ENCODE peak calls at places on chromosome 22, in ten cellular contexts. Y is activated T-cell treated with anti-CD3 and anti-CD28 coated beads, Interleukin-2, amount 50 U/mL, for 48 hours; I is AG08396; B is iPS-NIHi11; S is fibroblast of lung; K is HS-27A; M is stromal cell of bone marrow; C is globus pallidus; W is COR-L47; J is stimulated activated naive B cell treated with anti-CD40 and anti-IgM and Interleukin-4, amounts not matched to agents 10 μg/mL and 1 μg/mL and 100 μg/mL, for 72 hours. Z is an unnamed sample.

GRCh38 chr22:46432164-46433068 is 96.9 kb downstream of the TRMU start:
- DNase-seq in I (no peak), C (no peak), B (no peak), W (no peak), Y (peak), M (no peak), K (no peak), S (no peak), J (peak), Z (no peak)

GRCh38 chr22:27115816-27116256 is 458.4 kb downstream of the MIAT start:
- DNase-seq in M (no peak), I (peak), W (no peak), B (no peak), K (peak), S (no peak), C (no peak), Y (no peak), J (no peak), Z (peak)

GRCh38 chr22:44667829-44668189 is 34.2 kb upstream of the PRR5 start:
- DNase-seq in I (no peak), Y (peak), C (no peak), B (no peak), K (no peak), M (no peak), J (no peak), S (no peak), W (no peak), Z (no peak)

GRCh38 chr22:24855794-24856193 is 49.8 kb downstream of the SGSM1 start:
- DNase-seq in S (no peak), K (no peak), M (no peak), J (no peak), I (no peak), B (no peak), C (no peak), Y (no peak), W (no peak), Z (no peak)

GRCh38 chr22:38845368-38845740 is 1.5 kb upstream of the NPTXR start:
- DNase-seq in W (no peak), K (no peak), C (no peak), I (no peak), B (no peak), S (no peak), J (no peak), Y (no peak), M (no peak), Z (no peak)

GRCh38 chr22:26214466-26214865 is 45.2 kb downstream of the SEZ6L start:
- DNase-seq in S (no peak), M (no peak), Y (no peak), W (no peak), B (no peak), I (no peak), K (no peak), C (no peak), J (no peak), Z (no peak)

GRCh38 chr22:26197427-26197826 is 28.2 kb downstream of the SEZ6L start:
- DNase-seq in J (no peak), K (no peak), S (no peak), B (no peak), W (no peak), C (no peak), M (no peak), I (no peak), Y (no peak), Z (no peak)

GRCh38 chr22:35044607-35045390 is 21.2 kb upstream of the ISX start:
- DNase-seq in W (no peak), I (no peak), Y (no peak), J (no peak), B (no peak), C (no peak), S (no peak), M (no peak), K (peak), Z (peak)

GRCh38 chr22:41478891-41479521 is 10.1 kb downstream of the ACO2 start:
- DNase-seq in C (no peak), J (peak), W (no peak), I (no peak), Y (no peak), B (no peak), S (peak), M (peak), K (no peak), Z (no peak)

GRCh38 chr22:37254206-37254866 is 10.3 kb upstream of the RAC2 start:
- DNase-seq in J (no peak), W (no peak), S (peak), K (peak), M (no peak), B (no peak), I (no peak), Y (no peak), C (no peak), Z (no peak)

GRCh38 chr22:43490311-43490710 is 78.5 kb downstream of the MPPED1 start:
- DNase-seq in W (no peak), K (no peak), C (no peak), Y (no peak), B (no peak), I (no peak), J (no peak), M (no peak), S (no peak), Z (no peak)

GRCh38 chr22:40425082-40425481 is 54.7 kb downstream of the SGSM3 start:
- DNase-seq in C (no peak), M (no peak), B (no peak), W (no peak), S (no peak), K (no peak), J (no peak), Y (no peak), I (no peak), Z (no peak)

GRCh38 chr22:31162015-31162765 is 2.2 kb downstream of the RNF185 start:
- DNase-seq in C (no peak), I (no peak), S (no peak), W (no peak), B (no peak), Y (no peak), M (no peak), K (no peak), J (no peak), Z (no peak)

GRCh38 chr22:49959782-49960158 is 802 bp upstream of the PIM3 start:
- DNase-seq in K (no peak), W (no peak), B (peak), M (no peak), I (peak), C (peak), Y (peak), J (no peak), S (no peak), Z (no peak)

GRCh38 chr22:29093501-29093921 is 20.7 kb downstream of the KREMEN1 start:
- DNase-seq in M (peak), W (no peak), K (no peak), S (peak), C (no peak), J (no peak), Y (no peak), B (no peak), I (peak), Z (no peak)

GRCh38 chr22:31080848-31081649 is at the start of gene SMTN:
- DNase-seq in W (peak), B (peak), I (peak), M (peak), Y (peak), K (peak), C (peak), J (peak), S (peak), Z (peak)

GRCh38 chr22:44363214-44363979 is 50.6 kb upstream of the SHISAL1 start:
- DNase-seq in Y (no peak), S (peak), B (no peak), J (no peak), I (peak), K (peak), C (peak), W (no peak), M (peak), Z (no peak)